ENCODE peak calls at places on chromosomes 3 and 15, in ten cellular contexts. G, B, F, P, E, L, U, D, S and V are unnamed samples.

GRCh38 chr3:122030381-122031122 is 8.5 kb upstream of the ILDR1 start:
- DNase-seq in G (no peak), P (no peak), B (no peak), E (no peak), F (no peak), S (no peak), U (no peak), D (no peak), L (no peak), V (no peak)

GRCh38 chr3:151383111-151383510 is 1.4 kb downstream of the P2RY12 start:
- DNase-seq in D (no peak), P (no peak), F (no peak), B (no peak), U (no peak), S (no peak), G (no peak), L (no peak), E (no peak), V (no peak)

GRCh38 chr15:59491062-59491461 is 53.1 kb downstream of the FAM81A start:
- DNase-seq in F (no peak), G (no peak), L (no peak), U (no peak), S (no peak), P (no peak), B (no peak), E (no peak), D (no peak), V (no peak)

GRCh38 chr3:151008699-151009098 is 36.2 kb upstream of the CLRN1 start:
- DNase-seq in F (no peak), S (no peak), B (peak; percentile 8), L (no peak), G (peak; percentile 13), D (no peak), E (no peak), U (peak; percentile 51), P (no peak), V (no peak)

GRCh38 chr3:52345521-52346110 is 29.5 kb downstream of the DNAH1 start:
- DNase-seq in U (no peak), P (no peak), S (no peak), B (no peak), D (no peak), L (no peak), E (no peak), F (no peak), G (no peak), V (no peak)

GRCh38 chr15:88661041-88661765 is 22.4 kb downstream of the ISG20 start:
- DNase-seq in E (no peak), G (no peak), L (no peak), D (no peak), B (no peak), S (no peak), U (no peak), F (no peak), P (no peak), V (no peak)

GRCh38 chr3:99475229-99475628 is 163.2 kb upstream of the COL8A1 start:
- DNase-seq in F (no peak), D (no peak), E (no peak), L (no peak), U (no peak), G (no peak), P (no peak), S (no peak), B (no peak), V (no peak)

GRCh38 chr3:20055020-20055775 is 15.0 kb downstream of the KAT2B start:
- DNase-seq in P (no peak), D (no peak), E (no peak), B (peak; percentile 23), S (no peak), G (no peak), F (no peak), L (no peak), U (peak; percentile 22), V (no peak)

GRCh38 chr3:63349583-63350177 is 71.6 kb downstream of the SYNPR start:
- DNase-seq in D (peak; percentile 36), E (peak; percentile 56), F (no peak), G (peak; percentile 24), P (peak; percentile 14), B (peak; percentile 45), S (no peak), L (peak; percentile 56), U (peak; percentile 86), V (no peak)

DNA sequence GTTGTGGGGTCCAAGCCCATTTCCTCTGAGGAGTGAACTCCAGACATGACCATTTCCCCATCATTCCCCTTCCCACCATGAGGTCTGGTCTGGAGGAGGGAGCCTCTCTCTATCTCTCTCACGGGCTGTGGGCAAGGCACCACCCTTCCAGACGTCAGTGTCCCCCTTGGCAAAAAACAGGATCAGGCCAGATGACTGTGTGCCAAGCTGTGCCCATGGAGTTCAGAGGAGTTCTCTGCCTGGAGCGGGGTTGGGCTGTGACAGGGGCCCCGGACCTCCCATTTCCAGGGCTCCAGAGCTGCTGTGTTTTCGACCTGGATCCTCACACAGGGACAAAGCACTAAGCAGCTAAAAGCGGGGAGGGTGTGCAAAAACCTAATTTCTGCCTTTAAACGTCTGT is 124.5 kb downstream of the RAB11A start:
- DNase-seq in F (no peak), B (peak; percentile 58), L (no peak), D (no peak), P (no peak), E (no peak), S (no peak), U (no peak), G (no peak), V (no peak)
- TF ChIP-seq POLR2AphosphoS5 in F (no peak), B (no peak), L (no peak), D (no peak), P (no peak), E (no peak), S (no peak), U (no peak), G (no peak), V (no peak)

GRCh38 chr3:50303038-50303815 is at the start of gene HYAL1:
- DNase-seq in E (no peak), D (no peak), G (peak; percentile 61), B (peak; percentile 70), S (no peak), F (no peak), L (peak; percentile 91), P (no peak), U (peak; percentile 89), V (no peak)
- TF ChIP-seq POLR2AphosphoS5 in E (no peak), D (no peak), G (peak; percentile 83), B (no peak), S (no peak), F (no peak), L (peak; percentile 99), P (no peak), U (peak; percentile 59), V (no peak)

DNA sequence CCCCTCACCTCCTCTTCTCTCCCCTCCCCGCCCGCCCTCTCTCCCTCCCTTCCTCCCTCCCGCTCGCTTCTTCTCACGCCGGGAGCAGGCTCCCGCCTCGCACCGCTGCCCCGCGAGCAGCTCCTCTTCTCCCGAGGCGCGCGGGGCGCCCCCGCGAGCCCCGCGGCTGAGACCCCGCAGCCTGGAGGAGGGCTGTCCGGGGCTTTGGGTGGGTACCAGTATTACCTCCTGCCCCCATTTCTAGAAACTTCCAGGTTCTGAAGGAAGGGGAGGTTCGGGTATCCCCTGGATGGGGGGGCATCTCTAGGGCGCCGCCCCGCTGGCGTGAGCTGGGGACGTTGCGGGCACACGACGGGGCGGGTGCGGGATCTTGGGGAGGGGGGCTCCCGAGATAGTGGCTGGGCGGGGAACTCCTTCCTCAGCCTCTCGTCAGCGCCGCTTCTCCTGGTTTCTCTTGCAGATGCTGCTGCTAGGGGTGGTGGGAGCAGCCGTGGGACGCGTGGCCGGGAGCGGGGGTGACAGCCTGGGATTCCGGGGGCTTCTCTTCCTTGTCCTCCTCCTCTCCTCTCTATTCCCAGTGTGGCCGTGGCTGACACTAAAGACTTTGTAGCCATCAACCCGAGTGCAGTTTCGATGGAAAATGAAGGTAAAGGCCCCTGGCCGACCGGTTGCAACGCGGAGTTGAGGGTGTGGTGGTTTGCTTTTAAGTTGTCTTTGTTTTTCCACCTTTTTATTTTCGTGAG is 417 bp downstream of the ATP2C1 start:
- DNase-seq in D (peak; percentile 22), L (peak; percentile 2), E (peak; percentile 44), U (peak; percentile 61), P (peak; percentile 18), G (no peak), S (no peak), B (peak; percentile 75), F (peak; percentile 17), V (no peak)
- TF ChIP-seq POLR2AphosphoS5 in D (no peak), L (no peak), E (no peak), U (no peak), P (no peak), G (no peak), S (no peak), B (no peak), F (no peak), V (no peak)

GRCh38 chr3:15256861-15257341 is 50.9 kb downstream of the CAPN7 start:
- DNase-seq in E (no peak), L (no peak), S (no peak), F (no peak), B (no peak), P (no peak), U (no peak), D (no peak), G (no peak), V (no peak)
- TF ChIP-seq POLR2AphosphoS5 in E (no peak), L (no peak), S (no peak), F (no peak), B (no peak), P (no peak), U (no peak), D (no peak), G (no peak), V (no peak)

DNA sequence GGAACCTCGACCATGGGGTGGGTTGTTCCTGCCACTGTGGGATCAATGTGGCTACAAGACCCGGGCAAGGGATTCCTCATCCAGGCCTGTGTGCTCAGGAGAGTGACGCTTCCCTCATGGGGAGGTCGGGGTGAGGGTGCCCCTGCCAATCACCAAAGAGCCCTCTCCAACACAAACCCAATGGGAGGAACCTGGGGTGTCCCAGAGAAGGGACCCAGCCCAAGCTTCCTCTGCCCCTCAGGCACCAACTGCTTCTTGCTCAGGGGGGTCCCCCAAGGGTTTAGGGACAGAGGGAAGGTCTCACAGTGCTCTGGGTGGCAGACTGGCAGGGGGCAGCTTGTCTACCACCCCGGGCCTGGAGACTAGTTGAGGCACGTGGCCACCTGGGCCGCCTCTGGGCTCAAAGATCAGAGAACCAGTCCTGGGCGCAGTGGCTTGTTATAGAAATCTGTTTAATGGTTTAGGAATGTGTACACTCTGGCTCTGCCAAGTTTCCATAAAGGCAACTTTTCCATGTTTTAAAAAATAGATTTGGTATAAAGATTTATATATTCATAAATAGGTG is 26.6 kb downstream of the GP9 start:
- DNase-seq in S (no peak), F (no peak), G (no peak), P (no peak), B (no peak), E (no peak), U (no peak), D (peak; percentile 72), L (peak; percentile 51), V (peak; percentile 58)
- TF ChIP-seq POLR2AphosphoS5 in S (no peak), F (no peak), G (no peak), P (no peak), B (no peak), E (peak; percentile 19), U (no peak), D (peak; percentile 64), L (no peak), V (no peak)

GRCh38 chr15:66879968-66880367 is 177.9 kb downstream of the SMAD6 start:
- DNase-seq in U (no peak), B (no peak), G (no peak), S (no peak), D (no peak), E (no peak), P (no peak), L (no peak), F (no peak), V (no peak)
- TF ChIP-seq POLR2AphosphoS5 in U (no peak), B (no peak), G (no peak), S (no peak), D (no peak), E (no peak), P (no peak), L (no peak), F (no peak), V (no peak)